ENCODE peak calls at places on chromosomes 16 and 17, in five cellular contexts. K, N, A, G and R are unnamed samples.

GRCh38 chr16:66308096-66308495 is 58.4 kb upstream of the CDH5 start:
- DNase-seq in A (no peak), K (no peak), G (no peak), N (no peak), R (no peak)

GRCh38 chr16:75477680-75478473 is 13.4 kb upstream of the TMEM170A start:
- DNase-seq in A (no peak), N (no peak), K (no peak), G (no peak), R (no peak)

GRCh38 chr17:64032081-64032480 is 11.6 kb upstream of the ICAM2 start:
- DNase-seq in K (no peak), N (peak), G (no peak), A (no peak), R (peak)

GRCh38 chr17:16352303-16352837 is 899 bp downstream of the CENPV start:
- DNase-seq in A (no peak), N (peak), G (no peak), K (peak), R (peak)

GRCh38 chr16:87698676-87699179 is 67.1 kb downstream of the KLHDC4 start:
- DNase-seq in N (no peak), G (no peak), K (no peak), A (no peak), R (no peak)

GRCh38 chr17:44518032-44518431 is 14.8 kb upstream of the GPATCH8 start:
- DNase-seq in N (peak), A (no peak), K (no peak), G (no peak), R (no peak)

GRCh38 chr16:62201911-62202310 is 165.7 kb upstream of the CDH8 start:
- DNase-seq in N (no peak), A (no peak), K (no peak), G (no peak), R (no peak)

GRCh38 chr17:1746975-1747543 is 4.4 kb downstream of the SERPINF2 start:
- DNase-seq in A (no peak), K (peak), G (no peak), N (no peak), R (peak)

GRCh38 chr16:86914850-86915717 is 336.7 kb downstream of the FOXL1 start:
- DNase-seq in N (no peak), K (no peak), G (no peak), A (no peak), R (no peak)

GRCh38 chr17:74457146-74457819 is 9.2 kb upstream of the CD300A start:
- DNase-seq in G (no peak), K (peak), A (peak), N (peak), R (peak)

GRCh38 chr16:11328172-11329079 is 16.8 kb upstream of the RMI2 start:
- DNase-seq in N (peak), A (peak), K (no peak), G (peak), R (no peak)

GRCh38 chr16:23337836-23338550 is 35.9 kb downstream of the SCNN1B start:
- DNase-seq in N (no peak), K (no peak), A (peak), G (no peak), R (peak)

GRCh38 chr17:37825851-37826250 is 81.0 kb upstream of the HNF1B start:
- DNase-seq in G (no peak), N (no peak), A (no peak), K (no peak), R (no peak)

GRCh38 chr17:49834118-49834743 is 13.6 kb downstream of the TAC4 start:
- DNase-seq in A (no peak), G (no peak), K (no peak), N (no peak), R (no peak)

GRCh38 chr17:81165246-81166032 is at the start of gene PVALEF:
- DNase-seq in K (no peak), A (no peak), N (peak), G (no peak), R (no peak)

GRCh38 chr16:82033683-82034300 is 1.3 kb upstream of the HSD17B2 start:
- DNase-seq in K (peak), G (no peak), N (no peak), A (no peak), R (no peak)

GRCh38 chr17:82922646-82923045 is 82.8 kb upstream of the ZNF750 start:
- DNase-seq in N (no peak), A (no peak), K (peak), G (no peak), R (peak)

GRCh38 chr17:44315760-44316731 is 7.6 kb downstream of the RUNDC3A start:
- DNase-seq in N (no peak), G (no peak), K (no peak), A (no peak), R (no peak)

GRCh38 chr16:56106527-56106926 is 84.8 kb upstream of the GNAO1 start:
- DNase-seq in K (no peak), N (no peak), A (no peak), G (no peak), R (no peak)

GRCh38 chr16:56107944-56108583 is 83.2 kb upstream of the GNAO1 start:
- DNase-seq in A (no peak), K (no peak), N (no peak), G (no peak), R (no peak)

GRCh38 chr16:56101480-56101879 is 89.8 kb upstream of the GNAO1 start:
- DNase-seq in N (no peak), G (no peak), A (no peak), K (no peak), R (no peak)

DNA sequence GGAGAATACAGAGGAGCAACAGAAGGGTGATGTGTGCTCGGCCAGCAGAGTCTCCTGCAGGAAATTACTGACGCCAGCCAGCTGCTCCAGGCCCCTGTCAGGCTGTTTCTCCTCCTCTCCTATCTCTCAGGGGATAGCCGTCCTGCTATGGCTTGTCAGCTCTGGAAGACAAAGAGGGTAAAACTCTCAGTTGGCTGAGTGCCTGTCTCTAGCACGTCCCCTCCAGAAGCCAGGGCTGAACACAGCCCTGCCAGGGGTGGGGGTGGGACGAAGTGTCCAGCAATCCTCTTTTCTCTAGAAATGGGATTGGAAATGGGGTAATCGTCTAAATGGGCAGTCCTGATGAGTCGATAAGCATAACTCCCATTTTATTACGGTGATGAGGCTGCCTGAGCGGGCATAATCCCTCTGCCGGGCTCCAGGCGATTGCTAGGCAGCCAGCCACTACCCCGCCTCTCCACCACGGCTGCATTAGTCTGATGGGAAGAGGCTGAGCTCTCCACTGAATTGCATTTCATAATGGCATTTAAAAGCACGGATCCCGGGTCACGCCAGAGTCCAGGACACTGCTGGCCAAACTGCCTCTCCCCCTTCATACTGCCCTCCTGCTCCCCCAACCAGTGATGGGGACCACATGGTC is 89.0 kb upstream of the GNAO1 start:
- DNase-seq in N (peak), A (no peak), G (no peak), K (no peak), R (no peak)
- H3K27ac ChIP-seq in N (no peak), A (no peak), G (no peak), K (no peak), R (no peak)

GRCh38 chr17:73357318-73357717 is 45.5 kb upstream of the CDC42EP4 start:
- DNase-seq in N (no peak), G (no peak), K (no peak), A (no peak), R (no peak)
- H3K27ac ChIP-seq in N (no peak), G (no peak), K (no peak), A (no peak), R (no peak)

DNA sequence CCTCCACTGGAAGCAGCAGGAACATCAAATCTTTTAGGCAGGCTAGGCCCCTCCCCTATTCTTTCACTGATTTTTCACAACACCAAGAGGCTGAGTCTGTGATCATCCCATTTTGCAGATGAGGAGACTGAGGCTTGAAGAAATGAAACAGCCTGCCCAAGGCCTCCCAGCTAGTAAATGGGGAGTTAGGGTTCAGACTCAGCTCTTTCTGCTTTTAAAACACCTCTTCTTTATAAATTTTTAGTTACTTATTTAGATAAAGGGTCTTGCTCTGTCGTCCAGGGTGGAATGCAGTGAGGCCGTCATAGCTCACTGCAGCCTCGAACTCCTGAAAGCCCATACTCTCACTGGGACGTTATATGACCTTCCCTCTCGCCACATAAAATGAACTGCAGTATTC is 82.2 kb downstream of the BMERB1 start:
- DNase-seq in A (no peak), N (no peak), G (no peak), K (no peak), R (no peak)
- H3K27ac ChIP-seq in A (no peak), N (no peak), G (no peak), K (no peak), R (no peak)

DNA sequence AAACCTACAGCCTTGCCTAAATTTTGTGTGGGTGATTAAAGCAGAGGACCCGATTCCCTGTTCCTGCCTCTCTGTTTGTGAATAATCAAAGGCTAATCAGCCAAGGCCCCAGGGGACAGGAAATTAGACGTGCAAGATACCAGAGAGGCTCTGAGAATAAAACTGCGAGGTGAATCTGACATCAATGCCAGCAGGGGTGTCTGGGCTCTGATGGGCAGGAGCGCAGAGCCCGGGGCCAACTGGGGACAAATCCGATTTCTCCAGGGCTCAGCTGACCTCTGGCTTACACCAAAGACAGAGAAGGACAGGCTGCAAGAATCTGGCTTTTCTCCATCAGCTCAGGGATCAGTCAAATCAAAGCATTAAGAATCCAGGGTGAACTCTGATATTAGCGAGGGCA is 174.3 kb downstream of the XYLT1 start:
- DNase-seq in N (no peak), G (no peak), K (no peak), A (no peak), R (no peak)
- H3K27ac ChIP-seq in N (no peak), G (no peak), K (no peak), A (no peak), R (no peak)

DNA sequence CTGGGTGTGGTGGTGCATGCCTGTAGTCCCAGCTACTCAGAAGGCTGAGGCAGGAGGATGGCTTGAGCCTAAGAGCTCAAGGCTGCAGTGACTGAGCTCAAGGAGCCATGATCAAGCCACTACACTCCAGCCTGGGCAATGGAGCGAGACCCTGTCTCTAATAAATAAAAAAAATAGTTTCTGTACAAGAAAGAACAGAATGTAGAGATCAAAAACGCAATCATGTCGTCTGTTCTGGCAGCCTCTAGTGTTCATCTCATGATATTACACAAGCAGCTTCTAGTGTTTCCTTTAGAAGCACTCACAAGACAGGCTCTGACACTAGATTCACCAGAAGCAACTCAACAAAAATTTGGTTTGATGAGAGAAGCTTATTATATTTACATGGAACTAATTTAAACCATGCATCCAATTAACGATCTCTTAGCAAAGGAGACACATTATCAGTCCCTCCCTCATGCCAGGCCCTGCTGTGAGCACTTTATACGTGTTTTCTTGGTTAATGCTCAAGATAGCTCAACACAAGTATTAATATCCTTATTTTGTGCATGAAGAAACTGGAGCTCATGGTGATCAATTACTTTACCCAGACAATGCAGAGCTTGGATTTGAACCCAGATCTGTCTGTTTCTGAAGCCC is 6.9 kb upstream of the KRTAP17-1 start:
- DNase-seq in A (peak), G (no peak), K (no peak), N (peak), R (no peak)
- H3K27ac ChIP-seq in A (no peak), G (no peak), K (no peak), N (no peak), R (no peak)

GRCh38 chr16:71343078-71343477 is 15.4 kb upstream of the CALB2 start:
- DNase-seq in G (no peak), A (no peak), N (no peak), K (no peak), R (no peak)

GRCh38 chr16:71339481-71340171 is 18.9 kb upstream of the CALB2 start:
- DNase-seq in A (no peak), K (no peak), G (no peak), N (no peak), R (no peak)

GRCh38 chr16:71340406-71340805 is 18.1 kb upstream of the CALB2 start:
- DNase-seq in A (no peak), G (no peak), K (no peak), N (no peak), R (no peak)

GRCh38 chr16:71344315-71344905 is 14.1 kb upstream of the CALB2 start:
- DNase-seq in K (no peak), G (no peak), N (no peak), A (no peak), R (no peak)

GRCh38 chr16:71341881-71342280 is 16.6 kb upstream of the CALB2 start:
- DNase-seq in N (no peak), G (no peak), K (no peak), A (no peak), R (no peak)
- H3K27ac ChIP-seq in N (no peak), G (no peak), K (no peak), A (no peak), R (no peak)

GRCh38 chr16:89919535-89920406 is 1.1 kb downstream of the MC1R start:
- DNase-seq in N (no peak), A (no peak), G (no peak), K (no peak), R (no peak)

GRCh38 chr16:89915303-89916232 is 3.1 kb upstream of the MC1R start:
- DNase-seq in K (no peak), N (no peak), A (no peak), G (no peak), R (no peak)

GRCh38 chr16:89920723-89921122 is 2.1 kb downstream of the MC1R start:
- DNase-seq in A (no peak), K (no peak), G (no peak), N (peak), R (no peak)

GRCh38 chr16:89918453-89919347 is at the start of gene MC1R:
- DNase-seq in A (peak), G (no peak), K (no peak), N (peak), R (no peak)

GRCh38 chr16:89917773-89918452 is 749 bp upstream of the MC1R start:
- DNase-seq in A (peak), K (peak), G (peak), N (peak), R (peak)
- H3K27ac ChIP-seq in A (peak), K (no peak), G (peak), N (peak), R (no peak)